ENCODE peak calls at places on chromosomes 7 and 10, in nine cellular contexts. One of them, this sample, is unnamed.
A peak's percentile ranks its signal among the peaks of the same experiment; 100 is the strongest.

GRCh38 chr10:19003341-19003740 is 45.3 kb upstream of the MALRD1 start:
- DNase-seq in activated CD8-positive, alpha-beta memory T cell treated with anti-CD3 and anti-CD28 coated beads for 1 hour: no peak
- DNase-seq in iPS-NIHi11: no peak
- DNase-seq in T-helper 17 cell: no peak
- DNase-seq in KG1: no peak
- DNase-seq in RKO: no peak
- DNase-seq in pulmonary artery endothelial cell: no peak
- DNase-seq in dorsolateral prefrontal cortex: no peak
- DNase-seq in CD4-positive, alpha-beta memory T cell: no peak
- DNase-seq in this sample: no peak

GRCh38 chr7:142739927-142740492 is 9.3 kb upstream of the PRSS1 start:
- DNase-seq in activated CD8-positive, alpha-beta memory T cell treated with anti-CD3 and anti-CD28 coated beads for 1 hour: no peak
- DNase-seq in T-helper 17 cell: no peak
- DNase-seq in iPS-NIHi11: no peak
- DNase-seq in CD4-positive, alpha-beta memory T cell: no peak
- DNase-seq in RKO: peak; percentile 15
- DNase-seq in KG1: no peak
- DNase-seq in pulmonary artery endothelial cell: no peak
- DNase-seq in dorsolateral prefrontal cortex: no peak
- DNase-seq in this sample: no peak

GRCh38 chr10:3737811-3738311 is 47.1 kb downstream of the KLF6 start:
- DNase-seq in CD4-positive, alpha-beta memory T cell: no peak
- DNase-seq in T-helper 17 cell: no peak
- DNase-seq in RKO: no peak
- DNase-seq in activated CD8-positive, alpha-beta memory T cell treated with anti-CD3 and anti-CD28 coated beads for 1 hour: no peak
- DNase-seq in dorsolateral prefrontal cortex: no peak
- DNase-seq in KG1: no peak
- DNase-seq in pulmonary artery endothelial cell: no peak
- DNase-seq in iPS-NIHi11: no peak
- DNase-seq in this sample: no peak

GRCh38 chr7:13874783-13875182 is 114.7 kb downstream of the ETV1 start:
- DNase-seq in CD4-positive, alpha-beta memory T cell: peak; percentile 15
- DNase-seq in activated CD8-positive, alpha-beta memory T cell treated with anti-CD3 and anti-CD28 coated beads for 1 hour: no peak
- DNase-seq in RKO: no peak
- DNase-seq in dorsolateral prefrontal cortex: no peak
- DNase-seq in pulmonary artery endothelial cell: no peak
- DNase-seq in T-helper 17 cell: no peak
- DNase-seq in KG1: no peak
- DNase-seq in iPS-NIHi11: no peak
- DNase-seq in this sample: no peak

GRCh38 chr10:25493122-25493893 is 318.5 kb downstream of the GPR158 start:
- DNase-seq in KG1: no peak
- DNase-seq in RKO: peak; percentile 88
- DNase-seq in CD4-positive, alpha-beta memory T cell: no peak
- DNase-seq in dorsolateral prefrontal cortex: no peak
- DNase-seq in iPS-NIHi11: peak; percentile 62
- DNase-seq in pulmonary artery endothelial cell: peak; percentile 81
- DNase-seq in T-helper 17 cell: no peak
- DNase-seq in activated CD8-positive, alpha-beta memory T cell treated with anti-CD3 and anti-CD28 coated beads for 1 hour: no peak
- DNase-seq in this sample: no peak

GRCh38 chr10:71970331-71970730 is 6.1 kb downstream of the CHST3 start:
- DNase-seq in KG1: no peak
- DNase-seq in CD4-positive, alpha-beta memory T cell: no peak
- DNase-seq in RKO: peak; percentile 21
- DNase-seq in dorsolateral prefrontal cortex: no peak
- DNase-seq in T-helper 17 cell: no peak
- DNase-seq in pulmonary artery endothelial cell: no peak
- DNase-seq in iPS-NIHi11: peak; percentile 83
- DNase-seq in activated CD8-positive, alpha-beta memory T cell treated with anti-CD3 and anti-CD28 coated beads for 1 hour: no peak
- DNase-seq in this sample: no peak

GRCh38 chr7:135978624-135979023 is 1.5 kb upstream of the MTPN start:
- DNase-seq in pulmonary artery endothelial cell: no peak
- DNase-seq in activated CD8-positive, alpha-beta memory T cell treated with anti-CD3 and anti-CD28 coated beads for 1 hour: no peak
- DNase-seq in CD4-positive, alpha-beta memory T cell: no peak
- DNase-seq in T-helper 17 cell: no peak
- DNase-seq in iPS-NIHi11: no peak
- DNase-seq in KG1: no peak
- DNase-seq in RKO: no peak
- DNase-seq in dorsolateral prefrontal cortex: no peak
- DNase-seq in this sample: no peak

GRCh38 chr7:155230169-155230593 is 67.5 kb upstream of the INSIG1 start:
- DNase-seq in RKO: peak; percentile 92
- DNase-seq in iPS-NIHi11: peak; percentile 88
- DNase-seq in dorsolateral prefrontal cortex: peak; percentile 89
- DNase-seq in pulmonary artery endothelial cell: no peak
- DNase-seq in activated CD8-positive, alpha-beta memory T cell treated with anti-CD3 and anti-CD28 coated beads for 1 hour: no peak
- DNase-seq in T-helper 17 cell: no peak
- DNase-seq in CD4-positive, alpha-beta memory T cell: no peak
- DNase-seq in KG1: no peak
- DNase-seq in this sample: no peak

GRCh38 chr10:72661436-72661835 is 30.5 kb upstream of the MCU start:
- DNase-seq in pulmonary artery endothelial cell: no peak
- DNase-seq in dorsolateral prefrontal cortex: no peak
- DNase-seq in CD4-positive, alpha-beta memory T cell: no peak
- DNase-seq in T-helper 17 cell: no peak
- DNase-seq in iPS-NIHi11: no peak
- DNase-seq in RKO: no peak
- DNase-seq in KG1: no peak
- DNase-seq in activated CD8-positive, alpha-beta memory T cell treated with anti-CD3 and anti-CD28 coated beads for 1 hour: no peak
- DNase-seq in this sample: no peak

This sample was measured in T-helper 22 cell.